ENCODE peak calls at places on chromosomes 12 and 14, in six cellular contexts. V is cardiac muscle cell, M is stomach, E is HCT116, J is OCI-LY7, W is WERI-Rb-1. F is an unnamed sample. For H3K9me3, the result is how much of the 10 kb centered on the place peaks cover.

GRCh38 chr12:126447346-126447745 is 1382.1 kb downstream of the AACS start:
- DNase-seq in W (no peak), V (no peak), M (no peak), J (peak), E (no peak), F (no peak)

GRCh38 chr14:50523271-50524041 is 8.9 kb downstream of the MAP4K5 start:
- DNase-seq in E (no peak), M (no peak), J (no peak), W (no peak), V (no peak), F (no peak)

GRCh38 chr14:103257211-103257962 is 76.7 kb upstream of the EIF5 start:
- DNase-seq in V (no peak), E (no peak), J (no peak), W (no peak), M (no peak), F (no peak)

GRCh38 chr14:96752594-96752993 is 44.6 kb upstream of the VRK1 start:
- DNase-seq in W (no peak), E (no peak), M (no peak), V (no peak), J (no peak), F (no peak)

GRCh38 chr12:109600481-109600880 is 26.9 kb downstream of the MVK start:
- DNase-seq in W (no peak), J (no peak), E (no peak), V (no peak), M (no peak), F (no peak)

GRCh38 chr12:124909831-124910560 is 4.5 kb downstream of the UBC start:
- DNase-seq in J (no peak), V (peak), M (no peak), W (no peak), E (no peak), F (no peak)

GRCh38 chr12:124821252-124822200 is 42.1 kb downstream of the SCARB1 start:
- DNase-seq in V (no peak), J (no peak), W (no peak), E (no peak), M (no peak), F (no peak)

GRCh38 chr12:95548056-95548538 is 3.2 kb downstream of the USP44 start:
- DNase-seq in W (peak), V (peak), E (no peak), M (peak), J (peak), F (peak)

GRCh38 chr12:46187023-46187422 is 81.8 kb downstream of the SLC38A1 start:
- DNase-seq in V (peak), E (no peak), M (no peak), J (no peak), W (no peak), F (peak)

GRCh38 chr12:97038859-97039258 is 131.8 kb downstream of the NEDD1 start:
- DNase-seq in V (no peak), W (no peak), E (no peak), J (no peak), M (no peak), F (no peak)

GRCh38 chr14:60356921-60357550 is 108.0 kb downstream of the PPM1A start:
- DNase-seq in V (peak), J (no peak), M (no peak), E (no peak), W (peak), F (no peak)

GRCh38 chr12:113955109-113955970 is 10.8 kb downstream of the RBM19 start:
- DNase-seq in V (peak), J (peak), E (peak), W (peak), M (peak), F (no peak)

DNA sequence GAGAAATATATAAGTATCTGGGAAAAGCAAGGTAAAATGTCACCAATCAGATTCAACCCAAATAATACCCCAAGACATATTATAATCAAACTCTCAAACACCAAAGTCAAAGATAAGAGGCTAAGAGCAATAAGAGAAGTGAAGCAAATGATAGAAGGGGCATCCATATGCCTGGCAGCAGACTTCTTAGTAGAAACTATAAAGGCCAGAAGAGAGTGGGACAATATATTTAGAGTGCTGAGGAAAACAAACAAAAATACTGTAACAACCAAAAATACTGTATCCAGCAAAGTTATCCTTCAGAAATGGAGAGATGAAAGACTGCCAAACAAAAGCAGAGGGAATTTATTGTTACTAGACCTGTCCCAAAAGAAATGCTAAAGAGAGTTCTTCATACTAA is 25.8 kb downstream of the COX16 start:
- DNase-seq in V (no peak), W (no peak), M (no peak), J (no peak), E (no peak), F (no peak)
- H3K9me3 ChIP-seq in V (under half), W (under half), M (under half), J (under half), E (under half), F (under half)

GRCh38 chr14:24965934-24966593 is 83.9 kb downstream of the STXBP6 start:
- DNase-seq in J (no peak), W (no peak), E (no peak), M (peak), V (peak), F (no peak)
- TF ChIP-seq CTCF in J (no peak), W (no peak), E (no peak), M (no peak), V (no peak), F (no peak)

DNA sequence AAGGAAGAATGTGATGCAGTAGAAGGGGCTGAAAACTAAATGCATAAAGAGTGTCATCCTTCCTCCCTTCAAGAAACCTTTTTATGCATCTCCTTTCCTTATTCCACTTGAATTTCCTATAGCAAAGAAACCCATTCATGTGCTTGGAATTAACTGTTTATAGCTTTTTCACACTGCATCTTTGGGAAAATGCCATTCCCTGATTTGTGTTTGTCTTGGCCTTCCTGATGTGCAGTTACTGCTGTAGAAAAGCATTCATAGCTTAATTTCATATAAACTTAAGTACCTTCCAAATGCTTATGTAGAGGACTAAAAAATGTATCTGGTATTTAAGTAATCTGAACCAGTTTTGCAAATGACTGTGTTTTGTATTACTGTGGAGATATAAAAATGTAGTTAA is 61.8 kb downstream of the SDR9C7 start:
- DNase-seq in J (no peak), E (no peak), V (no peak), W (no peak), M (no peak), F (no peak)
- H3K9me3 ChIP-seq in J (under half), E (under half), V (under half), W (under half), M (under half), F (under half)

DNA sequence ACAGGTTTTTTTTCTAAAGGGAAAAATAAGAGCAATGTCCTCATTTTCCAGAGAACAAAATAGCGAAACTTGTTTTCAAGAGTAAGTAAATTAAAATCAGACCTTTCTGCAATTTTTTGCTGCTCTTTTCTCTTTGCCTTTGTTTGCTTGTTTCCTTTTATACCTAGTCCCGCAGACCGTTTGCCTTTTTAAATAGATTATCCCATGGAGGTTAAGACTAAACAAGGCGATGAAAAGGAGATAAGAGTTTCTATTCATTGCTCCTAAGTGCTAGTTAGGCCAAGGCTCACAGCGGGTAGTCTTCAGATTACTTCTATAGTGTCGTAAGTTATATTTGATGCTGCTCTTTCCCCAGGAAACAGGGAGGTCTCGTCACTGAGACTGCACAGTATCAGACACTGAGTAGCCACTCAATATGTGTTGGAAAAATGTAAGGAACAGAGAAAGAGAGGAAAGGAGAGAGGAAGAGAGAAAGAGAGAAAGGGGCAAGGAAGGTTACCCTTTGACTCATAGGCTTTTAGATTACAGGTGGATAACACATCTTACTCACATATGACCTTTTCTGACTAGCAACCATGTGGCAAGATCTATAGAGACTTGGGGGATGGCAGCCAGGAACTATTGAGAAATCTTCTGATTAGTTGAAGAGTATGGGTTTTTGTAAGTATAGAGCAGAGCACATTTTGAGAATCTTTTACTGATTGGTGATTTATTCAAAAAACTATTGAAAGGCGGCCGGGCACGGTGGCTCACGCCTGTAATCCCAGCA is 107.5 kb upstream of the PARP11 start:
- DNase-seq in W (no peak), V (no peak), J (no peak), E (no peak), M (no peak), F (no peak)
- TF ChIP-seq CTCF in W (no peak), V (no peak), J (no peak), E (no peak), M (no peak), F (no peak)

DNA sequence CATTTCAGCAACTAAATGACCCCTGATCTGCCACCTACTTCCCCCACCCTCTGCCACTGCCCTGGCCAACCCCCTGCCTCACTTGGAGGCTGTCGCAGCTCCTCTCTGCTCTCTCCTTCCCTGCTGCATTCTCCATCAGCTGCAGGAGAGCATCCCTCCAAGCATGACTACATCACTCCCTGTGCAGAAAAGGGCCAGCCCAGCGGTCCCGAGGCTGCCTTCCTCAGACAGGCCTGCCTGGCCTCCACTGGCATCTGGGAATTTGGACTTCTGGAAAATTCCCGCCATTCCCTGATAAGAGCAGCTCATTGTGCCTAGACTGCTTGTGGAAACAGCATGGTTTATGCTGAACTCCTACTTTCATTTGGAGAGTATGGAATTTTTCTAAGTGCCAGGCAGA is 12.7 kb downstream of the HVCN1 start:
- DNase-seq in W (no peak), J (no peak), M (no peak), V (no peak), E (no peak), F (no peak)
- H3K9me3 ChIP-seq in W (under half), J (under half), M (under half), V (under half), E (under half), F (under half)

GRCh38 chr14:79011091-79011919 is 841.1 kb downstream of the NRXN3 start:
- DNase-seq in E (no peak), M (no peak), J (peak), V (peak), W (peak), F (no peak)
- TF ChIP-seq CTCF in E (peak), M (no peak), J (peak), V (peak), W (peak), F (peak)

F was measured in lung.